ENCODE peak calls at places on chromosome 4, in seven cellular contexts. Y, R, U, D, A, S and B are unnamed samples.

GRCh38 chr4:53656421-53656981 is 65.2 kb upstream of the LNX1 start:
- DNase-seq in A (no peak), S (peak), R (peak), D (peak), Y (peak), U (peak), B (peak)

GRCh38 chr4:140243345-140243753 is 89.4 kb upstream of the MAML3 start:
- DNase-seq in U (no peak), R (no peak), D (no peak), S (no peak), A (no peak), Y (no peak), B (no peak)

GRCh38 chr4:61199869-61200194 is 294 bp upstream of the ADGRL3 start:
- DNase-seq in Y (no peak), A (no peak), U (no peak), D (no peak), R (no peak), S (no peak), B (no peak)

GRCh38 chr4:41080964-41081363 is 133.4 kb downstream of the APBB2 start:
- DNase-seq in U (no peak), Y (no peak), R (no peak), D (no peak), S (no peak), A (no peak), B (no peak)

GRCh38 chr4:125235971-125236370 is 78.8 kb upstream of the FAT4 start:
- DNase-seq in R (no peak), S (no peak), D (no peak), Y (no peak), A (no peak), U (no peak), B (no peak)

GRCh38 chr4:164383187-164384181 is 370.4 kb upstream of the SMIM31 start:
- DNase-seq in Y (no peak), S (no peak), U (peak), R (peak), D (no peak), A (no peak), B (no peak)

GRCh38 chr4:124177647-124178425 is 534.7 kb downstream of the ANKRD50 start:
- DNase-seq in A (no peak), R (peak), S (peak), U (no peak), D (peak), Y (peak), B (peak)

GRCh38 chr4:159105761-159106243 is 2.9 kb downstream of the RAPGEF2 start:
- DNase-seq in S (peak), A (no peak), U (no peak), D (no peak), R (peak), Y (peak), B (no peak)

GRCh38 chr4:2354127-2354526 is 64.3 kb downstream of the ZFYVE28 start:
- DNase-seq in A (no peak), D (no peak), S (peak), R (no peak), Y (peak), U (no peak), B (no peak)

GRCh38 chr4:1767770-1768366 is 25.2 kb upstream of the FGFR3 start:
- DNase-seq in D (no peak), S (peak), R (peak), A (no peak), Y (peak), U (no peak), B (no peak)

GRCh38 chr4:109207060-109207459 is 95.4 kb downstream of the COL25A1 start:
- DNase-seq in A (no peak), S (peak), U (no peak), Y (peak), R (peak), D (no peak), B (peak)

GRCh38 chr4:114997596-114997995 is 115.8 kb downstream of the NDST4 start:
- DNase-seq in U (no peak), S (no peak), R (peak), D (no peak), Y (no peak), A (no peak), B (no peak)

GRCh38 chr4:80070880-80071620 is 2.0 kb downstream of the ANTXR2 start:
- DNase-seq in R (peak), Y (no peak), D (no peak), A (no peak), U (no peak), S (peak), B (no peak)

GRCh38 chr4:130110760-130111159 is 1014.8 kb downstream of the C4orf33 start:
- DNase-seq in R (no peak), A (no peak), S (no peak), D (no peak), Y (no peak), U (no peak), B (no peak)

GRCh38 chr4:25908491-25908901 is 5.5 kb upstream of the SMIM20 start:
- DNase-seq in U (no peak), A (no peak), Y (peak), S (peak), D (peak), R (peak), B (peak)

GRCh38 chr4:8307126-8307525 is 37.6 kb downstream of the HTRA3 start:
- DNase-seq in Y (no peak), S (no peak), U (no peak), A (no peak), D (no peak), R (no peak), B (no peak)

GRCh38 chr4:10260777-10261176 is 144.2 kb upstream of the WDR1 start:
- DNase-seq in Y (peak), S (no peak), R (no peak), D (no peak), A (no peak), U (no peak), B (peak)

GRCh38 chr4:14844059-14844458 is 158.2 kb upstream of the CPEB2 start:
- DNase-seq in R (no peak), D (no peak), A (no peak), Y (no peak), S (no peak), U (no peak), B (no peak)

GRCh38 chr4:82247629-82248028 is 126.2 kb downstream of the HNRNPD start:
- DNase-seq in A (no peak), S (no peak), D (no peak), R (no peak), U (no peak), Y (no peak), B (no peak)

GRCh38 chr4:89000844-89001360 is 56.1 kb downstream of the FAM13A start:
- DNase-seq in S (peak), U (no peak), R (peak), A (no peak), Y (peak), D (no peak), B (peak)

GRCh38 chr4:94127707-94128328 is 79.8 kb upstream of the SMARCAD1 start:
- DNase-seq in Y (peak), U (no peak), D (no peak), A (no peak), R (peak), S (peak), B (peak)

GRCh38 chr4:22179124-22179874 is 230.7 kb upstream of the KCNIP4 start:
- DNase-seq in S (peak), R (peak), A (no peak), Y (peak), U (no peak), D (peak), B (peak)

GRCh38 chr4:95627004-95627403 is 78.2 kb upstream of the UNC5C start:
- DNase-seq in A (no peak), S (peak), Y (peak), D (no peak), R (no peak), U (no peak), B (no peak)

GRCh38 chr4:1981251-1982055 is 27.3 kb downstream of the NELFA start:
- DNase-seq in S (no peak), D (no peak), R (peak), U (no peak), Y (peak), A (no peak), B (no peak)

GRCh38 chr4:182521006-182521405 is 277.8 kb downstream of the TENM3 start:
- DNase-seq in U (no peak), D (no peak), R (no peak), Y (no peak), A (no peak), S (no peak), B (no peak)

GRCh38 chr4:180542445-180543100 is 1700.6 kb upstream of the TENM3 start:
- DNase-seq in U (no peak), S (peak), A (no peak), Y (peak), R (peak), D (no peak), B (no peak)

GRCh38 chr4:110183643-110184042 is 14.8 kb downstream of the ELOVL6 start:
- DNase-seq in S (no peak), U (no peak), R (no peak), D (no peak), A (no peak), Y (no peak), B (no peak)

GRCh38 chr4:121272526-121272925 is 108.3 kb downstream of the QRFPR start:
- DNase-seq in S (peak), Y (peak), U (no peak), A (no peak), R (peak), D (no peak), B (peak)

GRCh38 chr4:169407217-169407845 is 136.6 kb upstream of the SH3RF1 start:
- DNase-seq in A (no peak), R (no peak), D (no peak), Y (no peak), U (no peak), S (peak), B (no peak)

GRCh38 chr4:93475730-93476129 is 352.8 kb upstream of the ATOH1 start:
- DNase-seq in R (no peak), U (no peak), D (no peak), A (no peak), S (no peak), Y (no peak), B (no peak)

GRCh38 chr4:169823685-169824084 is 65.9 kb upstream of the HPF1 start:
- DNase-seq in R (peak), D (no peak), Y (peak), S (peak), U (no peak), A (no peak), B (peak)

GRCh38 chr4:73864365-73864764 is 4.8 kb upstream of the CXCL1 start:
- DNase-seq in R (peak), D (no peak), A (no peak), S (peak), U (no peak), Y (no peak), B (no peak)

GRCh38 chr4:43680416-43680815 is 768.2 kb downstream of the KCTD8 start:
- DNase-seq in S (no peak), D (no peak), A (no peak), R (no peak), U (no peak), Y (no peak), B (no peak)

GRCh38 chr4:87896020-87896621 is 63.4 kb downstream of the MEPE start:
- DNase-seq in S (peak), Y (peak), D (peak), A (peak), U (no peak), R (peak), B (peak)

GRCh38 chr4:102627831-102628523 is 126.8 kb downstream of the NFKB1 start:
- DNase-seq in A (no peak), R (peak), Y (peak), D (peak), U (no peak), S (peak), B (peak)

GRCh38 chr4:168643083-168643795 is 146.4 kb downstream of the PALLD start:
- DNase-seq in Y (peak), U (no peak), A (no peak), S (peak), D (no peak), R (peak), B (no peak)

GRCh38 chr4:82367438-82368097 is 6.2 kb downstream of the HNRNPD start:
- DNase-seq in A (no peak), U (no peak), Y (no peak), R (no peak), D (no peak), S (no peak), B (no peak)

GRCh38 chr4:145951931-145952330 is 13.3 kb upstream of the ZNF827 start:
- DNase-seq in D (no peak), R (no peak), Y (peak), S (no peak), U (no peak), A (no peak), B (no peak)

GRCh38 chr4:95363966-95364365 is 184.8 kb downstream of the UNC5C start:
- DNase-seq in D (no peak), A (no peak), Y (peak), S (peak), U (no peak), R (no peak), B (no peak)

GRCh38 chr4:161320377-161320776 is 843.4 kb downstream of the FSTL5 start:
- DNase-seq in Y (peak), U (no peak), R (no peak), S (no peak), A (no peak), D (no peak), B (no peak)
- TF ChIP-seq CTCF in Y (no peak), U (no peak), R (peak), S (no peak), A (no peak), D (peak), B (no peak)

DNA sequence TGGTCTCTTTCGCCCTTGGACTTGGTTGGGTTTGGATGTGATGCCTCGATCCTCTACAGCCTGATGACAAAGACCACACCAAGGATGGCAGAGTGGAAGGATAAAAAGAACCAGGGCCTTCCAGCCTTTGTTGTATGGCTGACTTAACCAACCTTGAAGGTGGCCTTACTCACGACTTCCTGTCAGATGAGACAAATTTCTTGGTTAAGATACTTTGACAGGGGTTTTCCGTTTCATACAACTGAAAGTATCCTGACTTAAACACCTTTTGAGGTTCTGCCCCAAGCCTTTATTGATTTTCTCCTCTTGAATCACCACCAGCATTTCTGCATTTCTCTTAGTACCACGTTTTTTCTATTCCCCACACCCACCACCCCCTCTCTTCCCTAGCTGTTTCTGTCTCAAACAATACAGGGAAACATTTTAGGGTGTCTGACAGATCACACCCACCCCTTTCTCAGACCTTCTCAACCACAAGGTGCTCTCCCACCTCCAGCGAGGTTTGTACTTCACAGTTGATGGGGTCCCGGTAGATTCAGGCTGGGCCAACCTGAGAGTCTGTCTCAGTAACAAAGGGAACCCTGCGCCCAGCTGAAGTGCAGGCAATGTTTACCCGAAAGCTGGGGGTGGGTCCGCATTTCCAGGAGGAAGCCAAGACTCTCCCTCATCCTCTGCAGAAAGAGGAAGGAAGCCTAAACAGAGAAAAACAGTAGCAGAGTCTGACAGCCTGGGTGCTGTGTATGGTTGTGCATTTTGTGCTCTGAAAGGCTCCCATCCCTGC is 5.0 kb upstream of the TSPAN5 start:
- DNase-seq in A (peak), Y (no peak), R (no peak), D (no peak), U (no peak), S (no peak), B (no peak)
- TF ChIP-seq CTCF in A (no peak), Y (no peak), R (no peak), D (no peak), U (no peak), S (no peak), B (no peak)

GRCh38 chr4:11894976-11895375 is 466.3 kb upstream of the HS3ST1 start:
- DNase-seq in A (no peak), Y (peak), U (no peak), D (no peak), R (no peak), S (peak), B (no peak)

GRCh38 chr4:11900277-11900676 is 471.6 kb upstream of the HS3ST1 start:
- DNase-seq in U (no peak), Y (no peak), A (no peak), R (no peak), D (no peak), S (no peak), B (no peak)

GRCh38 chr4:11904117-11904535 is 475.4 kb upstream of the HS3ST1 start:
- DNase-seq in D (no peak), R (no peak), S (peak), Y (peak), A (no peak), U (peak), B (no peak)

DNA sequence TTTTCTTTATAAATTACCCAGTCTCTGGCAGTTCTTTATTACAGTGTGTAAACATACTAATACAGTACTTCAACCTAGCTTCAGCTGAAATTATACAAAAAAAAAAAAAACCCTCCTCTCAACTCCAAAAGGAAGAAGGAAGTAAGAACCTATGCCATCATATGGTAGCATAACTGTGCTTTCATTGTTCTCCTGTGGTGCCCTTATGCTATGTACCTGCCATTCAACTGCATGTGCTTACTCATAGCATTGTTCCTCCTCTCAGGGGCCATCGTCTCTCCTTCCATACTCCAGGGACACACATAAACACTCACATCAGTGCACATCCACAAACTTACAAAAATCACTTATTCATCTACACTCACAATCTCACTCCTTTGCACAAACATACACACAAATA is 470.1 kb upstream of the HS3ST1 start:
- DNase-seq in U (no peak), S (no peak), Y (no peak), R (no peak), D (no peak), A (no peak), B (no peak)
- TF ChIP-seq CTCF in U (no peak), S (no peak), Y (no peak), R (no peak), D (no peak), A (no peak), B (no peak)

GRCh38 chr4:90120037-90120436 is 7.2 kb upstream of the CCSER1 start:
- DNase-seq in A (no peak), R (no peak), D (no peak), U (no peak), Y (no peak), S (no peak), B (no peak)
- TF ChIP-seq CTCF in A (no peak), R (no peak), D (no peak), U (no peak), Y (no peak), S (no peak), B (no peak)

GRCh38 chr4:39326468-39326960 is 39.6 kb downstream of the RFC1 start:
- DNase-seq in A (no peak), D (no peak), U (no peak), Y (no peak), S (no peak), R (no peak), B (no peak)
- TF ChIP-seq CTCF in A (no peak), D (no peak), U (no peak), Y (no peak), S (no peak), R (no peak), B (no peak)

GRCh38 chr4:100367451-100367850 is 150.4 kb downstream of the EMCN start:
- DNase-seq in Y (no peak), U (no peak), S (no peak), A (no peak), R (peak), D (no peak), B (no peak)

GRCh38 chr4:100369871-100370270 is 148.0 kb downstream of the EMCN start:
- DNase-seq in A (no peak), S (no peak), R (no peak), Y (no peak), D (no peak), U (no peak), B (no peak)

DNA sequence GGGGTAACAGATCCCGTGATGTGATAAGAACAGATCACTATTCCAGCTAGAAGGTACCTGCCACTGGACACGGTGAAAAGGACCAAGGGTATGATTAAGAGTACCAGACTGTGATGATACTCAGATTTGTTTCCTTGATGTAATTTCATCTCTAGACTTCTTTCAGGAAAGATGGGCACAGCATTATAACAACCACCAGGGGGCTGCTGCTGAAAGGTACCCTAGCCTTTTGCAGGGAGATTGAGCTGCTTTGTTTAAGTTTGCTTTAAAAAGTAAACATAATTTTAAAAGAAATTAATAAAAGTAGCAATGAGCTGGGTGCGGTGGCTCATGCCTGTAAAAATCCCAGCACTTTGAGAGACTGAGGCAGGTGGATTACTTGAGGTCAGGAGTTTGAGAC is 145.4 kb downstream of the EMCN start:
- DNase-seq in A (no peak), D (no peak), S (peak), Y (peak), U (no peak), R (no peak), B (no peak)
- TF ChIP-seq CTCF in A (no peak), D (peak), S (peak), Y (peak), U (no peak), R (peak), B (peak)

GRCh38 chr4:111283066-111283677 is 660.3 kb upstream of the PITX2 start:
- DNase-seq in D (peak), A (no peak), R (peak), Y (peak), U (no peak), S (peak), B (peak)
- TF ChIP-seq CTCF in D (peak), A (peak), R (peak), Y (peak), U (no peak), S (peak), B (peak)